ENCODE peak calls at places on chromosomes 6 and 20, in seven cellular contexts. L is cardiac muscle cell; Z is C1 segment of cervical spinal cord; S is RWPE1; D is stimulated activated CD8-positive, alpha-beta memory T cell treated with anti-CD3 and anti-CD28 coated beads, Interleukin-7, amount 100 ng/mL, for 1 hour; X is head of caudate nucleus; U is immature natural killer cell. T is an unnamed sample.

GRCh38 chr20:51022803-51023616 is at the start of gene KCNG1:
- DNase-seq in S (peak), L (peak), X (peak), Z (no peak), D (no peak), U (peak), T (no peak)

GRCh38 chr6:148335582-148335981 is 7.1 kb upstream of the SASH1 start:
- DNase-seq in Z (no peak), U (no peak), L (no peak), X (no peak), S (peak), D (no peak), T (no peak)

GRCh38 chr6:30344868-30345671 is at the start of gene RPP21:
- DNase-seq in D (peak), Z (peak), U (peak), S (peak), L (peak), X (peak), T (peak)

GRCh38 chr6:107869871-107870270 is 45.8 kb upstream of the SCML4 start:
- DNase-seq in D (no peak), S (no peak), U (no peak), L (no peak), X (no peak), Z (no peak), T (no peak)

GRCh38 chr6:63660737-63661136 is 25.1 kb downstream of the PHF3 start:
- DNase-seq in S (no peak), X (no peak), U (no peak), L (no peak), D (no peak), Z (no peak), T (no peak)

GRCh38 chr20:37501940-37502339 is 19.1 kb upstream of the NNAT start:
- DNase-seq in S (no peak), U (no peak), X (no peak), Z (no peak), D (no peak), L (no peak), T (no peak)

GRCh38 chr20:33685328-33686007 is 717 bp downstream of the E2F1 start:
- DNase-seq in L (no peak), U (peak), S (peak), X (no peak), Z (no peak), D (no peak), T (no peak)

GRCh38 chr20:59992531-59992930 is 34.3 kb downstream of the CDH26 start:
- DNase-seq in U (no peak), Z (no peak), D (no peak), X (no peak), S (peak), L (no peak), T (no peak)